ENCODE peak calls at places on chromosomes 5 and 9, in seven cellular contexts. K, H, F, T, D, V and A are unnamed samples.

GRCh38 chr5:150487199-150488061 is 20.5 kb upstream of the NDST1 start:
- DNase-seq in H (peak; percentile 42), F (no peak), V (no peak), K (no peak), D (peak; percentile 34), T (peak; percentile 81), A (no peak)

GRCh38 chr5:142186821-142187594 is 78.4 kb downstream of the NDFIP1 start:
- DNase-seq in V (no peak), H (peak; percentile 67), T (no peak), F (no peak), D (no peak), K (no peak), A (no peak)

GRCh38 chr9:108606408-108606807 is 249.4 kb downstream of the ACTL7B start:
- DNase-seq in F (no peak), T (no peak), D (no peak), K (no peak), H (no peak), V (no peak), A (no peak)

GRCh38 chr9:98425079-98425478 is 169.6 kb upstream of the TBC1D2 start:
- DNase-seq in V (no peak), D (no peak), F (no peak), K (no peak), H (no peak), T (no peak), A (no peak)

GRCh38 chr5:80406980-80407734 is 707 bp upstream of the ZFYVE16 start:
- DNase-seq in F (peak; percentile 46), T (peak; percentile 79), H (no peak), V (no peak), D (peak; percentile 1), K (no peak), A (peak; percentile 46)

GRCh38 chr5:1660511-1660910 is 136.8 kb upstream of the LPCAT1 start:
- DNase-seq in V (no peak), F (no peak), H (peak; percentile 7), T (no peak), D (no peak), K (peak; percentile 19), A (no peak)

GRCh38 chr9:93119953-93120845 is 13.9 kb downstream of the NINJ1 start:
- DNase-seq in H (peak; percentile 94), V (no peak), T (peak; percentile 98), K (peak; percentile 23), D (peak; percentile 94), F (peak; percentile 92), A (peak; percentile 94)

GRCh38 chr5:6867712-6868111 is 154.5 kb downstream of the TENT4A start:
- DNase-seq in K (no peak), D (no peak), H (no peak), T (no peak), V (no peak), F (no peak), A (no peak)

GRCh38 chr5:34570143-34570542 is 86.0 kb upstream of the RAI14 start:
- DNase-seq in F (no peak), H (no peak), T (no peak), K (no peak), D (no peak), V (no peak), A (no peak)

GRCh38 chr5:143890475-143890874 is 78.5 kb downstream of the HMHB1 start:
- DNase-seq in H (no peak), V (no peak), F (peak; percentile 13), D (no peak), T (no peak), K (no peak), A (no peak)

GRCh38 chr9:20290287-20290686 is 332.0 kb downstream of the MLLT3 start:
- DNase-seq in K (no peak), F (no peak), H (no peak), V (no peak), T (no peak), D (no peak), A (no peak)

GRCh38 chr9:78031271-78031825 is at the start of gene GNAQ:
- DNase-seq in D (peak; percentile 15), H (peak; percentile 75), F (peak; percentile 44), K (no peak), V (no peak), T (peak; percentile 85), A (peak; percentile 45)

GRCh38 chr9:95381243-95381642 is 63.7 kb upstream of the FANCC start:
- DNase-seq in T (no peak), K (no peak), H (no peak), D (peak; percentile 48), F (no peak), V (no peak), A (no peak)

GRCh38 chr9:86322973-86323644 is 31.1 kb downstream of the TUT7 start:
- DNase-seq in K (no peak), V (no peak), D (peak; percentile 83), F (no peak), T (no peak), H (no peak), A (no peak)

GRCh38 chr5:135486679-135487395 is 34.7 kb upstream of the TIFAB start:
- DNase-seq in T (no peak), D (no peak), F (no peak), H (no peak), K (no peak), V (no peak), A (no peak)

GRCh38 chr9:34513567-34514214 is 9.1 kb downstream of the ENHO start:
- DNase-seq in F (no peak), K (peak; percentile 84), D (no peak), H (no peak), T (no peak), V (no peak), A (no peak)

GRCh38 chr5:142248853-142249462 is 75.9 kb downstream of the SPRY4 start:
- DNase-seq in V (no peak), D (peak; percentile 12), H (no peak), K (no peak), F (peak; percentile 74), T (no peak), A (no peak)

GRCh38 chr5:40877371-40877988 is 31.8 kb upstream of the C7 start:
- DNase-seq in V (no peak), F (no peak), D (no peak), H (no peak), T (no peak), K (no peak), A (no peak)

DNA sequence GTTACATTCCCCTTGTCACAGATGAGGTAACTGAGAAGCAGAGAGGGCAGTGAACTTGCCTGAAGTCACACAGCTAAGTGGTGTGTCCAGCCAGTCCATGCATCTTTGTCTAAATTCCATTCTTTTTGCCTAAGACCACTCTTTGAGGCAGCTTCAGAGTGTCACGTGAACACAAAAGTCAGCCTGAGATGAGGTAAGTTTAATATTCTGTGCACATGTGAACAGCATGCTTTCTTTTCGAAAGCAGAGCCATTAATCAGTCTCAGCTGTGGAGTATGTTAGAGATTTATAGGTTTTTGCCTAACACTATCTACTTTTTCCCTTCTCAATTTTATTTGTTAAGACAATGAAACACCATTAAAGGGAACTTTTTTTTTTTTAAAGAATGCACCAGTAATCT is 43.5 kb downstream of the SH3PXD2B start:
- DNase-seq in D (peak; percentile 52), H (no peak), V (no peak), T (no peak), K (no peak), F (no peak), A (no peak)
- H3K4me1 ChIP-seq in D (peaks cover 31% of the 10 kb centered on the region), H (peaks cover 36% of the 10 kb centered on the region), V (no peaks in the 10 kb centered on the region), T (peaks cover 55% of the 10 kb centered on the region), K (no peaks in the 10 kb centered on the region), F (peaks cover 12% of the 10 kb centered on the region), A (peaks cover 17% of the 10 kb centered on the region)

DNA sequence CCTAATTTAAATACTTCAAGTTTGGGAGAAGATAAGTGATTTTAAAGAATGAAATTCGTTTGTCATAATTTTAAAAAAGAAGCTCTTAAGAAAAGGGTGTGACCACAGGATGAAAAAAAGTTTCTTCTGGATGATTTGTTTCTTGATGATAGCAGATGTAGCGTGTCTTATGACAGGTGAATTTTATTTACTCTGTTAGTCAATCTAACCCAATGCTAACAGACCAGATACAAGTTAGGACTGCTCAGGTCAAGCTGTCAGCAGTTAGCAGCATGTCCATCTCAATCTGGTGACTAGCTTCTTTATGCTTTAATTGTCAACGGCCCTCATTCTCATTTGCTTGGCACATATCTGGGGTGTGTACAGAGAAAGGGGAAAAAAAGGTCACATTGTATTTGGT is 456.0 kb downstream of the BNC2 start:
- DNase-seq in D (no peak), H (no peak), V (no peak), F (no peak), T (no peak), K (no peak), A (no peak)
- H3K4me1 ChIP-seq in D (peaks cover 19% of the 10 kb centered on the region), H (peaks cover 9% of the 10 kb centered on the region), V (no peaks in the 10 kb centered on the region), F (no peaks in the 10 kb centered on the region), T (no peaks in the 10 kb centered on the region), K (no peaks in the 10 kb centered on the region), A (no peaks in the 10 kb centered on the region)

GRCh38 chr5:151966046-151966445 is 41.4 kb upstream of the GLRA1 start:
- DNase-seq in F (no peak), V (no peak), D (no peak), T (no peak), K (no peak), H (no peak), A (no peak)

GRCh38 chr5:151958111-151958510 is 33.5 kb upstream of the GLRA1 start:
- DNase-seq in V (no peak), F (no peak), T (no peak), D (no peak), K (no peak), H (no peak), A (no peak)

GRCh38 chr5:151956720-151957119 is 32.1 kb upstream of the GLRA1 start:
- DNase-seq in V (no peak), H (no peak), D (no peak), T (no peak), F (no peak), K (no peak), A (no peak)

GRCh38 chr5:151961557-151961956 is 36.9 kb upstream of the GLRA1 start:
- DNase-seq in K (no peak), D (no peak), T (no peak), V (no peak), F (no peak), H (no peak), A (no peak)
- H3K4me1 ChIP-seq in K (no peaks in the 10 kb centered on the region), D (no peaks in the 10 kb centered on the region), T (no peaks in the 10 kb centered on the region), V (no peaks in the 10 kb centered on the region), F (peaks cover 3% of the 10 kb centered on the region), H (no peaks in the 10 kb centered on the region), A (no peaks in the 10 kb centered on the region)

GRCh38 chr5:14197056-14197455 is 53.9 kb downstream of the TRIO start:
- DNase-seq in T (no peak), D (no peak), V (no peak), K (no peak), F (no peak), H (no peak), A (no peak)

GRCh38 chr5:14191325-14191724 is 48.2 kb downstream of the TRIO start:
- DNase-seq in V (no peak), T (no peak), K (no peak), F (no peak), D (no peak), H (no peak), A (no peak)

GRCh38 chr5:14193496-14193895 is 50.4 kb downstream of the TRIO start:
- DNase-seq in K (no peak), F (no peak), V (no peak), H (no peak), D (no peak), T (no peak), A (no peak)

GRCh38 chr5:14199902-14200301 is 56.8 kb downstream of the TRIO start:
- DNase-seq in F (no peak), T (no peak), H (no peak), K (no peak), D (no peak), V (no peak), A (no peak)

DNA sequence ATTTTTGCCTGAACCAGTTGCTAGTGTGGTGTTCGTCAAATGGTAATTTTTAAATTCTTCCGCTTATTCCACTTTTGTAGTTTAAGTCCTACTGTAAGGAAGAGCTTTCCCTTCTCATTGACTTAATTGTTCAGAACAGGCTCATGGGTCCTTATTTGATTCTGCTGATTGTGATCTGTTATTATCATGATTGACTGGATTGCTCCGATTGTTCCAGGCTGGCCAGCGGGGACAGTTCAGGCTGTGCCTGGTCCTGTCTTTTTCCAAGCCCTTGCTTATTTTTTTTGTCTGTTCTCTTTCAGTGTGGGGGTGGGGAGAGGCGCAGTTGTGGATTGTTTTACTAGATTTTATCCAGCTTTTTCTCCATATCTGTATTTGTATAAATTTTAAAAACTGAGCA is 52.4 kb downstream of the TRIO start:
- DNase-seq in F (no peak), K (no peak), D (no peak), T (no peak), V (no peak), H (no peak), A (no peak)
- H3K4me1 ChIP-seq in F (peaks cover 5% of the 10 kb centered on the region), K (peaks cover 5% of the 10 kb centered on the region), D (peaks cover 38% of the 10 kb centered on the region), T (peaks cover 33% of the 10 kb centered on the region), V (peaks cover 2% of the 10 kb centered on the region), H (peaks cover 69% of the 10 kb centered on the region), A (peaks cover 7% of the 10 kb centered on the region)